ENCODE peak calls at places on chromosome 14, in six cellular contexts. R is HepG2, C is K562, J is HCT116, M is SK-N-SH, S is GM12878. O is an unnamed sample.
A peak's percentile ranks its signal among the peaks of the same experiment; 100 is the strongest.

GRCh38 chr14:31718985-31719384 is 157.8 kb downstream of the NUBPL start:
- DNase-seq in R (no peak), S (no peak), J (no peak), M (no peak), C (no peak), O (no peak)

GRCh38 chr14:59004012-59004411 is 184.5 kb upstream of the DAAM1 start:
- DNase-seq in C (no peak), M (no peak), S (no peak), J (no peak), R (no peak), O (no peak)

GRCh38 chr14:30915596-30915995 is 41.2 kb downstream of the COCH start:
- DNase-seq in M (no peak), R (no peak), J (no peak), C (no peak), S (no peak), O (no peak)

GRCh38 chr14:68691031-68691864 is 101.6 kb downstream of the ZFP36L1 start:
- DNase-seq in C (peak; percentile 37), R (no peak), M (peak; percentile 82), J (no peak), S (no peak), O (no peak)

GRCh38 chr14:69048456-69048855 is 69.4 kb upstream of the ACTN1 start:
- DNase-seq in R (no peak), M (no peak), C (no peak), S (no peak), J (no peak), O (no peak)

GRCh38 chr14:65566820-65567522 is 154.4 kb downstream of the FUT8 start:
- DNase-seq in M (no peak), S (peak; percentile 33), R (no peak), C (no peak), J (no peak), O (no peak)

GRCh38 chr14:21039585-21040369 is 2.4 kb upstream of the RNASE7 start:
- DNase-seq in J (peak; percentile 41), C (no peak), M (peak; percentile 56), S (no peak), R (peak; percentile 85), O (peak; percentile 66)

GRCh38 chr14:65824285-65824977 is 411.9 kb downstream of the FUT8 start:
- DNase-seq in M (peak; percentile 70), J (peak; percentile 56), C (peak; percentile 66), S (peak; percentile 34), R (peak; percentile 57), O (peak; percentile 58)

GRCh38 chr14:103091041-103091882 is 3.3 kb upstream of the EXOC3L4 start:
- DNase-seq in S (no peak), C (peak; percentile 95), J (no peak), R (no peak), M (peak; percentile 94), O (peak; percentile 88)

GRCh38 chr14:67532998-67533753 is at the start of gene PLEKHH1:
- DNase-seq in R (peak; percentile 49), J (peak; percentile 47), C (peak; percentile 68), S (no peak), M (peak; percentile 91), O (peak; percentile 77)

GRCh38 chr14:84225243-84225642 is 1304.7 kb upstream of the FLRT2 start:
- DNase-seq in M (no peak), S (no peak), J (no peak), R (no peak), C (no peak), O (no peak)

GRCh38 chr14:67068246-67068645 is 121.0 kb upstream of the GARIN2 start:
- DNase-seq in S (no peak), R (no peak), M (no peak), C (no peak), J (no peak), O (no peak)

GRCh38 chr14:96904201-96904600 is 107.0 kb downstream of the VRK1 start:
- DNase-seq in C (no peak), M (no peak), R (no peak), J (no peak), S (no peak), O (peak; percentile 4)

GRCh38 chr14:20652996-20653975 is 11.8 kb upstream of the OR6S1 start:
- DNase-seq in C (peak; percentile 22), J (peak; percentile 91), R (peak; percentile 32), M (no peak), S (peak; percentile 45), O (peak; percentile 64)

GRCh38 chr14:103555559-103556337 is 6.7 kb downstream of the BAG5 start:
- DNase-seq in M (no peak), S (no peak), C (no peak), R (no peak), J (no peak), O (no peak)

GRCh38 chr14:88562831-88563686 is at the start of gene ZC3H14:
- DNase-seq in M (peak; percentile 98), C (peak; percentile 87), S (peak; percentile 71), J (peak; percentile 68), R (peak; percentile 77), O (peak; percentile 91)

GRCh38 chr14:88929656-88930436 is 105.4 kb downstream of the TTC8 start:
- DNase-seq in C (peak; percentile 12), M (no peak), R (peak; percentile 3), J (no peak), S (no peak), O (peak; percentile 12)

GRCh38 chr14:97246648-97247047 is 449.5 kb downstream of the VRK1 start:
- DNase-seq in R (no peak), S (no peak), M (no peak), J (no peak), C (no peak), O (no peak)

GRCh38 chr14:95270203-95270602 is 49.5 kb downstream of the CLMN start:
- DNase-seq in R (no peak), C (no peak), J (no peak), S (no peak), M (no peak), O (no peak)

DNA sequence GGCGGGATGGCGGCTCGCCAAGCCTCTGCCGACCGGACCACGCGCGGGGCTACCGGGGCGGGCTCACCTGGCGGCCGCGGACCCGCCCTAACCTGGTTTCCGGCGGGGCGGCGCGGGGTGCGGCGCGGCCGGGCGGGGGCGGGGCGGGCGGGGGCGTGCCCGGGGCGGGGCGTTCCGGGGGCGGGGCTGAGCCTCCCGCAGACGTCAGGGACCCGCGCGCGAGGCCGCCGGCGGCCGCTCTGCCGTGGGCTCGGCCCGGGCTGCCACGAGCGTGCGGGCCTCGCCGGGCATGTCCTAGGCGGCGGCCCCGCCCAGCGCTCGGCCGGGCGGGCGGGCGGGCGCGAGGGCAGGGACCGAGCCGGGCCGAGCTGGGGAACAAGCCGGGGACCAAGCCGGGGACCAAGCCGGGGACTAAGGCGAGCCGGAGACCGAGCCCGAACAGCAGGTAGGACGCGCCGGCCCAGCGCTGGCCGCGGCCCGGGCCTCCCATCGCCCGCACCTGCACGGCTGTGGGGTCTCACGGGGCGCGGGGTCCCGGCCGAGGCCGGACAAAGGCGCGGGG is at the start of gene CEP170B:
- DNase-seq in J (no peak), C (peak; percentile 87), R (no peak), M (peak; percentile 95), S (no peak), O (peak; percentile 39)
- TF ChIP-seq REST in J (no peak), C (no peak), R (no peak), M (no peak), S (no peak), O (no peak)

DNA sequence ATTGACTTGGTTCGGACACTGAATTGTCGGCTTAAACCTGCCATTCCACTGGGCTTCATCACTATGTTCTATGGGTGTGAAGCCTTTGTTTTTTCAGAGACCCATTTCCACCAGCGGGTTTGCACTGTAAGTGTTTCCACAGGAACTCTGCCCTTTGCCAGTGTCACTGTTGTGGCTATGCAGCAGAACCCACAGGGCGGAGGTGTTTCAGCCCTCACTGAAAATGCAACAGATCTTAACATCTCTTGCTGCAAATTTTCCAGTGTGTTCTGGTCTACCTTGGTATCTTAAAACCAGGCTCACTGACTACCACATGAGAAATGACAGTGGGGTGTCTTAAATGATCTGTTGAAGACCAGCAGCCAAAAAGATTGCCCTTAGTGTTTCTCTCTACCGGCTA is 21.1 kb downstream of the PRKCH start:
- DNase-seq in J (no peak), C (no peak), M (no peak), R (no peak), S (peak; percentile 67), O (no peak)
- TF ChIP-seq MAX in J (no peak), C (no peak), M (no peak), R (no peak), S (no peak), O (no peak)

GRCh38 chr14:35352274-35353233 is 52.0 kb downstream of the NFKBIA start:
- DNase-seq in C (no peak), J (no peak), M (no peak), R (no peak), S (no peak), O (no peak)
- TF ChIP-seq REST in C (no peak), J (no peak), M (no peak), R (no peak), S (no peak), O (no peak)

DNA sequence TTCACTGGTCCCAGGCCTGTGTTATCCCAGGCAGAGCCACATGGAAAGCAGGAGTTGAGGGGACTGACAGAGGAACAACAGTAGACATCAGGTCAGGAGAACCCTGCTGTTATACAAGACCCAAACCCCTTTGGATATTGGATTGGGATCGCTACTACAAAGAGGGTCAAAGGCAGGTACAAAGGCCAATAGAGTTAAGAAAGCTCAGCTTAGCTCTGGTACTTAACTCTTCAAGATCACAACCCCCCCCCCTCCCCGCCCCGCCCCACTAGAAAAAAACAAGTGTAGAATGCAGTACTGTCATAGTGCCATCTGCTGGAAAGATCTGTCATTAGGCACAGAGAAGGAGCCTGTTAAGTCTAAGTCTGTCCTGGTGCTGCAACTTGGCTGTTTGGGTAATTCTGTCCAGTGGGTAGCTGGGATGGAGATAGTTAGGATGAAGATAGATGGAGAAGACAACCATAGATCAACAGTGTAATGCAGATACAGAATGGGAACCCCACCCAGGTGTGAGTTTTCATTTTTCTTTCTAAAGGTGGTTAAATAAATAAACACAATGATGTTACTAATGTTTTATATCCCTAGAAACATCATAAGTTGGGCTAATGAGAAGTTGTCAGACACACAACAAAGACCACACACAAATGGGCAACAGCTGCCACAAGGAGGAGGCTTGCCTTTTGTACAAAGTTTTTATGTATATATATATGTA is 17.2 kb downstream of the REM2 start:
- DNase-seq in S (peak; percentile 47), C (peak; percentile 71), J (peak; percentile 70), R (peak; percentile 83), M (peak; percentile 72), O (peak; percentile 81)
- TF ChIP-seq MAX in S (no peak), C (no peak), J (no peak), R (no peak), M (no peak), O (no peak)

DNA sequence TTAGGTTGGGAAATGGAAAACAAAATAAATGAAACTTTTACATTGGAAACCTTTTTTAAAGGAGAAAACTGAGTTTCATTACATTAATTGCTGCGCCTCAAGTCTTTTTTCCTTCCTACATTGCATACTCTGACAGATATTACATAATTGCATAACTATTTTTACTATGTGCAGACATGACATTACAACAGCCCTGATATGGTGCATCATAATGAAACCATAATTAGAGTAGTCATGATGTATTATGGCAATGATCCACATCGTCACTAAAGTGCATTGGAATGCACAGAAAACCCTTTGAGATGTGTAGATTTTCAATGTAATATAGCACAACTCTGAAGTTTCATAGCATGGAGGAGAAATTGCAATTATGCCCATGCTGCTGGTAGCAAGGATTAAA is 217.8 kb upstream of the NPAS3 start:
- DNase-seq in R (no peak), C (no peak), J (no peak), S (no peak), M (no peak), O (no peak)
- TF ChIP-seq REST in R (no peak), C (no peak), J (no peak), S (no peak), M (no peak), O (no peak)

O was measured in A549.